ENCODE peak calls at places on chromosomes 3 and 15, in four cellular contexts. One of them, this sample, is unnamed.

GRCh38 chr15:58086479-58086878 is 21.0 kb upstream of the ALDH1A2 start:
- DNase-seq in stomach: no peak
- DNase-seq in IMR-90: peak
- DNase-seq in heart left ventricle: no peak
- DNase-seq in this sample: no peak

GRCh38 chr15:39730552-39730951 is 52.1 kb downstream of the FSIP1 start:
- DNase-seq in stomach: no peak
- DNase-seq in IMR-90: no peak
- DNase-seq in heart left ventricle: no peak
- DNase-seq in this sample: no peak

GRCh38 chr15:36958611-36959010 is 141.7 kb downstream of the MEIS2 start:
- DNase-seq in stomach: no peak
- DNase-seq in heart left ventricle: no peak
- DNase-seq in IMR-90: no peak
- DNase-seq in this sample: no peak

GRCh38 chr15:63506537-63507035 is 2.2 kb downstream of the USP3 start:
- DNase-seq in heart left ventricle: no peak
- DNase-seq in stomach: no peak
- DNase-seq in IMR-90: no peak
- DNase-seq in this sample: peak

GRCh38 chr3:166243511-166243910 is 406.3 kb upstream of the BCHE start:
- DNase-seq in IMR-90: no peak
- DNase-seq in stomach: no peak
- DNase-seq in heart left ventricle: no peak
- DNase-seq in this sample: no peak

GRCh38 chr15:90402230-90402629 is 14.2 kb downstream of the IQGAP1 start:
- DNase-seq in heart left ventricle: no peak
- DNase-seq in IMR-90: peak
- DNase-seq in stomach: no peak
- DNase-seq in this sample: no peak

GRCh38 chr3:134028486-134029255 is 1.1 kb downstream of the SLCO2A1 start:
- DNase-seq in IMR-90: no peak
- DNase-seq in stomach: no peak
- DNase-seq in heart left ventricle: no peak
- DNase-seq in this sample: no peak

GRCh38 chr3:155069729-155070128 is 10.4 kb upstream of the MME start:
- DNase-seq in IMR-90: peak
- DNase-seq in stomach: no peak
- DNase-seq in heart left ventricle: no peak
- DNase-seq in this sample: no peak

GRCh38 chr15:34367128-34368081 is at the start of gene LPCAT4:
- DNase-seq in heart left ventricle: peak
- DNase-seq in IMR-90: peak
- DNase-seq in stomach: peak
- DNase-seq in this sample: peak

GRCh38 chr15:38530113-38530512 is 34.5 kb downstream of the RASGRP1 start:
- DNase-seq in IMR-90: no peak
- DNase-seq in heart left ventricle: no peak
- DNase-seq in stomach: no peak
- DNase-seq in this sample: peak

GRCh38 chr3:126087552-126088175 is 3.7 kb upstream of the SLC41A3 start:
- DNase-seq in IMR-90: no peak
- DNase-seq in heart left ventricle: no peak
- DNase-seq in stomach: no peak
- DNase-seq in this sample: no peak

DNA sequence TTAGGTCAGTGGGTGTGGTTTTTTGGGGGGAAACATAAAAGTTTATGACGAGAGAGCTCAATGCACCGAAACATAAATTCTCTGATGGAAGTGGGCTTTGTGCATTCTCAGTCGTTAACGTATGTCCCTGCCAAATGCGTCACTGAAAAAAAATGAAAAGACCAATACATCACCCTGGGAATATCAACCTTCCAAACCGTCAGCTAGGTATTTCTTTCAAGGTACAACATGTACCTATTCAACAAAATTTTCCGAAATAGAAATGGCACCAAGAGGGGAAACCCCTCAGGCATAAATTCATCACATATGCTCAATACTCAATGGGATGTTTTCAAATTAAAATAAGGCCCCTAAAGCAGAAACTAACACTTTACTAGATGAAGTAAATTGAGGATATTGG is 266.6 kb upstream of the SUCLG2 start:
- DNase-seq in IMR-90: no peak
- DNase-seq in stomach: no peak
- DNase-seq in heart left ventricle: no peak
- DNase-seq in this sample: no peak
- TF ChIP-seq CTCF in IMR-90: no peak
- TF ChIP-seq CTCF in stomach: no peak
- TF ChIP-seq CTCF in heart left ventricle: no peak
- TF ChIP-seq CTCF in this sample: no peak

GRCh38 chr3:181729071-181729915 is 17.6 kb downstream of the SOX2 start:
- DNase-seq in IMR-90: no peak
- DNase-seq in heart left ventricle: no peak
- DNase-seq in stomach: no peak
- DNase-seq in this sample: no peak
- H3K4me3 ChIP-seq in IMR-90: no peak
- H3K4me3 ChIP-seq in heart left ventricle: no peak
- H3K4me3 ChIP-seq in stomach: no peak
- H3K4me3 ChIP-seq in this sample: no peak

GRCh38 chr15:80997692-80998091 is 3.0 kb upstream of the TLNRD1 start:
- DNase-seq in heart left ventricle: no peak
- DNase-seq in stomach: no peak
- DNase-seq in IMR-90: no peak
- DNase-seq in this sample: no peak

GRCh38 chr15:80992436-80992835 is 2.8 kb upstream of the MESD start:
- DNase-seq in IMR-90: no peak
- DNase-seq in stomach: no peak
- DNase-seq in heart left ventricle: no peak
- DNase-seq in this sample: no peak

GRCh38 chr15:80999623-81000036 is 1.1 kb upstream of the TLNRD1 start:
- DNase-seq in heart left ventricle: peak
- DNase-seq in IMR-90: no peak
- DNase-seq in stomach: peak
- DNase-seq in this sample: peak

GRCh38 chr15:80998252-80998651 is 2.5 kb upstream of the TLNRD1 start:
- DNase-seq in stomach: no peak
- DNase-seq in heart left ventricle: no peak
- DNase-seq in IMR-90: no peak
- DNase-seq in this sample: no peak

DNA sequence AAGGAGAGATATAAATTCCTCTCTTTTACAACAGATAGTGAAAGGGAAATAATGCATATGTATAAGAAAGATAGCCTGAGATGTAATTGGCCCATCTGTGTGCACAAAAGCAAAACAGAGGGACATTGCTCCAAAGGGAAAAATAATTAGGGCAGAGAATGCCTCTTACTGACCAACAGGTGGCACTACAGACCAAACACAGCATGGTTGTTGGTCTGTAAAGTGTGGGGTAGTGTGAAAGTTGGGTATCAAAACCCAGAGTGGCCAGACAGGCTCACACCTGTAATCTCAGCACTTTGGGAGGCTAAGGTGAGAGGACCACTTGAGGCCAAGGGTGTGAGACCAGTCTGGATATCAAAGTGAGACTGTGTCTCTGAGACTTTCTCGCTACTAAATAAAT is 4.5 kb upstream of the TLNRD1 start:
- DNase-seq in heart left ventricle: no peak
- DNase-seq in IMR-90: no peak
- DNase-seq in stomach: no peak
- DNase-seq in this sample: peak
- TF ChIP-seq CTCF in heart left ventricle: peak
- TF ChIP-seq CTCF in IMR-90: peak
- TF ChIP-seq CTCF in stomach: no peak
- TF ChIP-seq CTCF in this sample: peak

GRCh38 chr3:25781758-25782594 is 1.3 kb downstream of the NGLY1 start:
- DNase-seq in stomach: no peak
- DNase-seq in IMR-90: no peak
- DNase-seq in heart left ventricle: no peak
- DNase-seq in this sample: peak
- H3K4me3 ChIP-seq in stomach: peak
- H3K4me3 ChIP-seq in IMR-90: peak
- H3K4me3 ChIP-seq in heart left ventricle: peak
- H3K4me3 ChIP-seq in this sample: peak

DNA sequence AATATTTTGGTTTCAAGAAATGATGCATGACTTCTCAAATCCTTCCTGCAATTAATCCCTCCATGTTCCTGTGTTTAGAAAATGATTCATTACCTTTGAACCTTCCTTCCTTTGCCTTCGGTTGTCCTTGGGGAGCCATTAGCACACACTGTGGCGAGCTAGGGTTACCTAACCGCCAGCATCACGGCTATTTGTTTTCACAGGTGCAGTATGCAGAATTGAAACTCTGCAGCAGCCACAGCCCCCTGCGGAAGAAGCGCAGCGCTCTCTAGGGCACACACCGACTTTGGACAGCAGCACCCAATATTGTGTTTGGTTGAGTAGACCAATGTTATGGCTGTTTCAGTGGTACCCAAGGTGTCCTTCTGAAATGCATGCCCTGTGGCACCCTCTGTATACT is 247.4 kb downstream of the MCTP2 start:
- DNase-seq in stomach: no peak
- DNase-seq in IMR-90: no peak
- DNase-seq in heart left ventricle: no peak
- DNase-seq in this sample: no peak
- TF ChIP-seq CTCF in stomach: no peak
- TF ChIP-seq CTCF in IMR-90: no peak
- TF ChIP-seq CTCF in heart left ventricle: no peak
- TF ChIP-seq CTCF in this sample: no peak

DNA sequence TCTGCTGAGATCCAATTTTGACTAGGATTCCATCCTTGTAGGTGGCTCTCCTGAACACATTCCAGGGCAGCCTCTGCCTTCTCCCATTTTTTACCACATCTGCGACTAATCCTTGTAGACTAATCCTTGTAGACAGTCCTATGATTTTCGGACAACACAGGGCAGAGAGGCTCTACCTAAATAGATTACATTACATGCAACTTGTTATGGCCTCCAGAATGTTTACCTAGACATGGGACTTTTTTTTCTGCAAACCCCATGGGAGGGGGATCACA is 239.3 kb upstream of the WNT5A start:
- DNase-seq in IMR-90: no peak
- DNase-seq in heart left ventricle: no peak
- DNase-seq in stomach: no peak
- DNase-seq in this sample: no peak
- H3K4me3 ChIP-seq in IMR-90: no peak
- H3K4me3 ChIP-seq in heart left ventricle: no peak
- H3K4me3 ChIP-seq in stomach: no peak
- H3K4me3 ChIP-seq in this sample: no peak

DNA sequence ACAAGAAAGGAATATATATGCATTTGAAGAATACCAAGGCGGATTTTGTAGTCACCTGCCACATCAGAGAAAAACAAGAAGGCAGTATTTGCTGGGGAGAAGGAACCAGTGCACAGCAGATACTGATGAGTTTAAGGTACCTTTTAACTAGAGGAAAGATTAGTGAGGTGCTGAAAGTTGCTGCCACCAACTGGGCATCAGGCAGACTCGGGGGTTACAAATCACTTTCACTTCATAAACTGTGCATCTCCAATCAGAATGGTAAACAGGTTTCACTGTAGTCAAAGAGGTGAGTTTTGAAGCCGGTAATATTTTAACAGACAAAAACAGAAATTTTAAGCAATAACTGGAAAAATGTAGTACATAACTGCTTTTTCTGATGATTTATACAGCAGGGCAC is 4.1 kb downstream of the FBN1 start:
- DNase-seq in heart left ventricle: no peak
- DNase-seq in IMR-90: peak
- DNase-seq in stomach: no peak
- DNase-seq in this sample: peak
- TF ChIP-seq CTCF in heart left ventricle: peak
- TF ChIP-seq CTCF in IMR-90: peak
- TF ChIP-seq CTCF in stomach: no peak
- TF ChIP-seq CTCF in this sample: peak

GRCh38 chr3:61864886-61865285 is 303.5 kb downstream of the PTPRG start:
- DNase-seq in IMR-90: no peak
- DNase-seq in heart left ventricle: no peak
- DNase-seq in stomach: no peak
- DNase-seq in this sample: no peak
- H3K4me3 ChIP-seq in IMR-90: no peak
- H3K4me3 ChIP-seq in heart left ventricle: no peak
- H3K4me3 ChIP-seq in stomach: no peak
- H3K4me3 ChIP-seq in this sample: no peak

GRCh38 chr3:106209482-106209881 is 340.7 kb upstream of the CBLB start:
- DNase-seq in IMR-90: no peak
- DNase-seq in stomach: no peak
- DNase-seq in heart left ventricle: no peak
- DNase-seq in this sample: no peak

GRCh38 chr3:106208266-106208665 is 339.5 kb upstream of the CBLB start:
- DNase-seq in stomach: no peak
- DNase-seq in heart left ventricle: no peak
- DNase-seq in IMR-90: no peak
- DNase-seq in this sample: no peak

GRCh38 chr3:106206613-106207012 is 337.8 kb upstream of the CBLB start:
- DNase-seq in heart left ventricle: no peak
- DNase-seq in IMR-90: no peak
- DNase-seq in stomach: no peak
- DNase-seq in this sample: no peak

GRCh38 chr3:106210923-106211322 is 342.1 kb upstream of the CBLB start:
- DNase-seq in heart left ventricle: no peak
- DNase-seq in stomach: no peak
- DNase-seq in IMR-90: no peak
- DNase-seq in this sample: no peak

GRCh38 chr3:106208979-106209378 is 340.2 kb upstream of the CBLB start:
- DNase-seq in stomach: no peak
- DNase-seq in heart left ventricle: no peak
- DNase-seq in IMR-90: peak
- DNase-seq in this sample: no peak
- TF ChIP-seq CTCF in stomach: no peak
- TF ChIP-seq CTCF in heart left ventricle: peak
- TF ChIP-seq CTCF in IMR-90: peak
- TF ChIP-seq CTCF in this sample: no peak

DNA sequence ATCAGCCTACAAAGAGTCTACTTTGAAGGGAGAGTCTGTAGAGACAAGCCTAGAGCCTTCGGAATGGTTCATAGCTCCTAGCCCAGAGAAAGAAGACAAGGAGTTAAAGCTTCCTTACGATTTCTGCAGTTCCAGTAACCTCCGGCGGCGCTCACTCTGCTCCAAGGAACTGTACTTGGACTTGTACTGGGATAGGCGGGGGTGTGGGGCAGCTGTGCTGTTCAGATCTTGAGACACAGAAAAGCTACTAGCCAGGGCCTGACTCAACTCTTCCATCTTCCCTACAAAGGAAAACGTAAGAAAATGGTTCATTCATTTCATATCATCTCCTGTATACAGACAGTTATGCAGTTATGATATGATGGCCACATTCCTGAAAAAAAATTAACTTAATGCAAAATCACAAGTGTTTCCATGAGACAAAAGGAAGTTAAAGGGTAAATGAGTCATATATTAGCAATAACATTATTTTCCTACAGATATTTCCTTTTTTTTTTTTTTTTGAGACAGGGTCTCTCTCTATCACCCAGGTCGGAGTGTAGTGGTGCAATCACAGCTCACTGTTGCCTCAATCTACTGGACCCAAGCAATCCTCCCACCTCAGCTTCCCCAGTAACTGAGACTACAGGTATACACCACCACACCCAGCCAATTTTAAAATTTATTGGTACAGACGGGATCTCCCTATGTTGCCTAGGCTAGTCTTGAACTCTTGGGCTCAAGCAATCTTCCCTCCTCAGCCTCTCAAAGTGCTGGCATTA is 4.6 kb downstream of the SNUPN start:
- DNase-seq in IMR-90: peak
- DNase-seq in heart left ventricle: peak
- DNase-seq in stomach: peak
- DNase-seq in this sample: no peak
- H3K4me3 ChIP-seq in IMR-90: no peak
- H3K4me3 ChIP-seq in heart left ventricle: peak
- H3K4me3 ChIP-seq in stomach: peak
- H3K4me3 ChIP-seq in this sample: no peak

This sample was measured in GM12865.